ENCODE peak calls at places on chromosomes 11 and 22, in eight cellular contexts. E is H54; L is mucosa of gallbladder; K is GM13976; C is HS-5; M is iPS-NIHi11; R is astrocyte of the spinal cord; W is activated T-helper 1 cell treated with anti-CD3 and anti-CD28 coated beads, Interleukin-12 subunit alpha, Interleukin-12 subunit beta, Interleukin-2, Interleukin-4 antibody, amounts not matched to agents 30 ng/mL and 10 ng/mL and 1 ng/mL, durations not matched to agents 14 hours and 24 hours and 36 hours. I is an unnamed sample.

GRCh38 chr11:65492637-65493366 is 6.0 kb upstream of the MALAT1 start:
- DNase-seq in M (no peak), L (peak), R (peak), W (no peak), K (no peak), E (no peak), C (peak), I (peak)

GRCh38 chr22:38016182-38017078 is 32.1 kb upstream of the SOX10 start:
- DNase-seq in W (no peak), E (no peak), L (peak), C (no peak), K (no peak), M (peak), R (no peak), I (no peak)

GRCh38 chr11:34357646-34358257 is at the start of gene ABTB2:
- DNase-seq in L (peak), M (peak), E (peak), W (peak), K (peak), C (peak), R (peak), I (peak)

GRCh38 chr22:20514658-20515406 is 7.4 kb downstream of the MED15 start:
- DNase-seq in K (no peak), R (peak), L (no peak), C (peak), E (no peak), W (no peak), M (no peak), I (no peak)

GRCh38 chr11:60498853-60499252 is 6.3 kb downstream of the MS4A12 start:
- DNase-seq in K (no peak), W (no peak), M (no peak), R (no peak), C (no peak), E (no peak), L (no peak), I (no peak)

GRCh38 chr22:44400763-44401060 is 88.0 kb upstream of the SHISAL1 start:
- DNase-seq in M (no peak), R (peak), L (no peak), W (no peak), C (no peak), E (no peak), K (no peak), I (no peak)

GRCh38 chr11:34960277-34960676 is 43.9 kb downstream of the PDHX start:
- DNase-seq in M (no peak), W (no peak), E (no peak), K (no peak), R (no peak), L (no peak), C (no peak), I (no peak)

GRCh38 chr11:120832609-120833221 is 191.2 kb upstream of the TBCEL start:
- DNase-seq in L (no peak), K (no peak), W (no peak), R (no peak), C (no peak), M (peak), E (no peak), I (no peak)

GRCh38 chr11:72553748-72554147 is 119.4 kb upstream of the CLPB start:
- DNase-seq in R (no peak), L (no peak), E (no peak), W (no peak), M (peak), K (no peak), C (no peak), I (peak)

GRCh38 chr22:19168088-19168890 is 10.2 kb downstream of the SLC25A1 start:
- DNase-seq in R (no peak), C (no peak), E (no peak), L (no peak), W (no peak), K (no peak), M (no peak), I (no peak)

GRCh38 chr11:68146010-68146540 is 24.9 kb upstream of the CHKA start:
- DNase-seq in L (peak), M (no peak), C (no peak), W (no peak), K (no peak), R (no peak), E (no peak), I (no peak)

GRCh38 chr11:1127664-1128162 is 30.0 kb upstream of the MUC5AC start:
- DNase-seq in K (no peak), C (no peak), L (no peak), E (no peak), M (no peak), W (no peak), R (no peak), I (no peak)

GRCh38 chr22:35684270-35684700 is 33.4 kb upstream of the APOL5 start:
- DNase-seq in C (no peak), K (no peak), E (no peak), W (no peak), L (peak), M (peak), R (peak), I (no peak)

GRCh38 chr11:60145677-60146076 is 37.2 kb downstream of the MS4A6A start:
- DNase-seq in M (no peak), L (no peak), C (no peak), E (no peak), W (no peak), K (no peak), R (no peak), I (no peak)

GRCh38 chr11:17526931-17527660 is 17.1 kb downstream of the USH1C start:
- DNase-seq in W (no peak), R (no peak), C (no peak), E (no peak), L (no peak), M (no peak), K (no peak), I (no peak)

GRCh38 chr22:26461188-26461810 is 22.3 kb downstream of the HPS4 start:
- DNase-seq in C (no peak), W (peak), M (peak), L (peak), E (no peak), K (peak), R (no peak), I (no peak)

GRCh38 chr11:112623057-112623456 is 338.2 kb upstream of the NCAM1 start:
- DNase-seq in K (no peak), L (no peak), W (no peak), C (no peak), M (no peak), R (no peak), E (no peak), I (no peak)

GRCh38 chr11:112797653-112798293 is 163.4 kb upstream of the NCAM1 start:
- DNase-seq in R (peak), M (peak), K (peak), C (no peak), E (no peak), L (peak), W (peak), I (no peak)

GRCh38 chr22:46813816-46814597 is 51.6 kb downstream of the TBC1D22A start:
- DNase-seq in K (no peak), W (no peak), M (no peak), R (peak), C (no peak), L (peak), E (no peak), I (no peak)

GRCh38 chr11:27563201-27563600 is 56.6 kb upstream of the LIN7C start:
- DNase-seq in R (peak), W (no peak), C (peak), M (no peak), L (no peak), E (peak), K (no peak), I (no peak)

GRCh38 chr11:129846508-129847335 is 31.1 kb downstream of the TMEM45B start:
- DNase-seq in W (no peak), L (no peak), M (no peak), C (peak), R (peak), K (no peak), E (peak), I (no peak)

GRCh38 chr11:111307472-111308108 is 9.2 kb downstream of the POU2AF3 start:
- DNase-seq in W (no peak), M (no peak), K (no peak), R (no peak), L (no peak), E (no peak), C (no peak), I (no peak)

GRCh38 chr22:26168199-26168915 is 905 bp upstream of the SEZ6L start:
- DNase-seq in C (no peak), K (no peak), M (no peak), E (no peak), R (no peak), W (no peak), L (no peak), I (no peak)

GRCh38 chr11:45278721-45279120 is 7.4 kb downstream of the SYT13 start:
- DNase-seq in R (no peak), W (no peak), L (no peak), K (no peak), E (no peak), C (no peak), M (no peak), I (no peak)

GRCh38 chr11:37788141-37788877 is 1190.3 kb upstream of the RAG2 start:
- DNase-seq in L (no peak), K (no peak), W (no peak), E (no peak), C (peak), M (no peak), R (peak), I (no peak)

GRCh38 chr11:134124660-134125451 is 56.0 kb downstream of the JAM3 start:
- DNase-seq in L (no peak), C (no peak), R (peak), M (peak), E (no peak), W (no peak), K (no peak), I (no peak)

GRCh38 chr11:86487670-86488069 is 113.0 kb downstream of the CCDC81 start:
- DNase-seq in R (no peak), W (no peak), L (no peak), C (no peak), M (no peak), E (no peak), K (no peak), I (no peak)

GRCh38 chr11:63501236-63501635 is 4.6 kb upstream of the LGALS12 start:
- DNase-seq in C (no peak), W (no peak), R (no peak), K (no peak), M (no peak), E (no peak), L (no peak), I (no peak)

I was measured in GDM1.